ENCODE peak calls at places on chromosome 7, in six cellular contexts. Z, A, B, H, W and P are unnamed samples.

GRCh38 chr7:114047889-114048288 is 129.1 kb upstream of the PPP1R3A start:
- DNase-seq in B (no peak), W (peak; percentile 75), H (no peak), A (no peak), Z (peak; percentile 70), P (no peak)

GRCh38 chr7:19284596-19285300 is 139.5 kb upstream of the FERD3L start:
- DNase-seq in W (no peak), B (no peak), A (no peak), Z (no peak), H (no peak), P (no peak)

GRCh38 chr7:80453699-80454340 is 58.0 kb downstream of the GNAT3 start:
- DNase-seq in A (no peak), B (peak; percentile 18), H (no peak), W (peak; percentile 50), Z (no peak), P (no peak)

GRCh38 chr7:31028417-31028988 is 23.6 kb upstream of the ADCYAP1R1 start:
- DNase-seq in A (no peak), W (peak; percentile 44), H (no peak), B (peak; percentile 84), Z (no peak), P (no peak)

GRCh38 chr7:23226841-23227450 is 19.6 kb upstream of the GPNMB start:
- DNase-seq in A (no peak), Z (no peak), H (no peak), W (no peak), B (no peak), P (no peak)

GRCh38 chr7:80991654-80992053 is 72.8 kb upstream of the SEMA3C start:
- DNase-seq in W (no peak), B (no peak), A (no peak), H (no peak), Z (no peak), P (no peak)

GRCh38 chr7:108660465-108660864 is 90.8 kb downstream of the DNAJB9 start:
- DNase-seq in W (peak; percentile 83), Z (peak; percentile 29), H (no peak), A (no peak), B (peak; percentile 27), P (no peak)

GRCh38 chr7:38671901-38672559 is 40.9 kb upstream of the AMPH start:
- DNase-seq in H (no peak), Z (no peak), B (no peak), W (no peak), A (no peak), P (no peak)

GRCh38 chr7:157704365-157704764 is 367.6 kb downstream of the DNAJB6 start:
- DNase-seq in Z (no peak), B (no peak), A (no peak), W (no peak), H (no peak), P (no peak)

GRCh38 chr7:5553298-5553877 is 129.8 kb upstream of the TNRC18 start:
- DNase-seq in H (no peak), W (peak; percentile 57), B (no peak), Z (peak; percentile 28), A (no peak), P (no peak)

GRCh38 chr7:155451522-155452239 is 6.2 kb upstream of the EN2 start:
- DNase-seq in W (peak; percentile 77), A (no peak), Z (no peak), B (no peak), H (no peak), P (no peak)

GRCh38 chr7:139683137-139683871 is 94.5 kb downstream of the HIPK2 start:
- DNase-seq in W (peak; percentile 58), B (no peak), H (no peak), Z (peak; percentile 44), A (no peak), P (no peak)

GRCh38 chr7:27153526-27153925 is 1.1 kb upstream of the HOXA3 start:
- DNase-seq in Z (no peak), B (no peak), W (peak; percentile 43), H (no peak), A (no peak), P (no peak)

GRCh38 chr7:158277219-158278141 is 310.1 kb downstream of the PTPRN2 start:
- DNase-seq in H (no peak), Z (no peak), W (peak; percentile 67), A (no peak), B (no peak), P (no peak)

GRCh38 chr7:148556892-148557291 is 33.7 kb upstream of the C7orf33 start:
- DNase-seq in B (no peak), W (no peak), A (no peak), Z (peak; percentile 29), H (no peak), P (no peak)

GRCh38 chr7:101554584-101555268 is 74.4 kb downstream of the MYL10 start:
- DNase-seq in H (no peak), B (no peak), Z (no peak), W (peak; percentile 48), A (no peak), P (no peak)

GRCh38 chr7:127654404-127655392 is 2.7 kb downstream of the SND1 start:
- DNase-seq in A (no peak), Z (no peak), H (no peak), B (no peak), W (peak; percentile 68), P (no peak)